ENCODE peak calls at places on chromosome 2, in four cellular contexts. One of them, this sample, is unnamed.

GRCh38 chr2:180520206-180520605 is 460.2 kb upstream of the UBE2E3 start:
- DNase-seq in iris pigment epithelial cell: no peak
- DNase-seq in activated CD8-positive, alpha-beta T cell treated with anti-CD3 and anti-CD28 coated beads for 36 hours: no peak
- DNase-seq in activated T-helper 1 cell treated with Interleukin-2 at 50 U/mL for 16 hours: no peak
- DNase-seq in this sample: no peak

GRCh38 chr2:38750793-38751042 is 443 bp downstream of the SRSF7 start:
- DNase-seq in iris pigment epithelial cell: peak
- DNase-seq in activated CD8-positive, alpha-beta T cell treated with anti-CD3 and anti-CD28 coated beads for 36 hours: peak
- DNase-seq in activated T-helper 1 cell treated with Interleukin-2 at 50 U/mL for 16 hours: peak
- DNase-seq in this sample: no peak

GRCh38 chr2:173555833-173556232 is 201.2 kb downstream of the CDCA7 start:
- DNase-seq in iris pigment epithelial cell: peak
- DNase-seq in activated CD8-positive, alpha-beta T cell treated with anti-CD3 and anti-CD28 coated beads for 36 hours: no peak
- DNase-seq in activated T-helper 1 cell treated with Interleukin-2 at 50 U/mL for 16 hours: no peak
- DNase-seq in this sample: no peak

GRCh38 chr2:8268172-8268783 is 413.6 kb upstream of the ID2 start:
- DNase-seq in iris pigment epithelial cell: no peak
- DNase-seq in activated CD8-positive, alpha-beta T cell treated with anti-CD3 and anti-CD28 coated beads for 36 hours: no peak
- DNase-seq in activated T-helper 1 cell treated with Interleukin-2 at 50 U/mL for 16 hours: no peak
- DNase-seq in this sample: no peak

GRCh38 chr2:173568054-173568453 is 213.4 kb downstream of the CDCA7 start:
- DNase-seq in iris pigment epithelial cell: peak
- DNase-seq in activated CD8-positive, alpha-beta T cell treated with anti-CD3 and anti-CD28 coated beads for 36 hours: peak
- DNase-seq in activated T-helper 1 cell treated with Interleukin-2 at 50 U/mL for 16 hours: no peak
- DNase-seq in this sample: no peak

GRCh38 chr2:99880148-99880983 is 262.0 kb downstream of the AFF3 start:
- DNase-seq in iris pigment epithelial cell: peak
- DNase-seq in activated CD8-positive, alpha-beta T cell treated with anti-CD3 and anti-CD28 coated beads for 36 hours: no peak
- DNase-seq in activated T-helper 1 cell treated with Interleukin-2 at 50 U/mL for 16 hours: no peak
- DNase-seq in this sample: no peak

GRCh38 chr2:27973592-27973991 is 83.1 kb downstream of the BABAM2 start:
- DNase-seq in iris pigment epithelial cell: peak
- DNase-seq in activated CD8-positive, alpha-beta T cell treated with anti-CD3 and anti-CD28 coated beads for 36 hours: no peak
- DNase-seq in activated T-helper 1 cell treated with Interleukin-2 at 50 U/mL for 16 hours: no peak
- DNase-seq in this sample: no peak

GRCh38 chr2:190501231-190501630 is 33.3 kb downstream of the NEMP2 start:
- DNase-seq in iris pigment epithelial cell: no peak
- DNase-seq in activated CD8-positive, alpha-beta T cell treated with anti-CD3 and anti-CD28 coated beads for 36 hours: no peak
- DNase-seq in activated T-helper 1 cell treated with Interleukin-2 at 50 U/mL for 16 hours: no peak
- DNase-seq in this sample: no peak

GRCh38 chr2:204019572-204020501 is 83.3 kb downstream of the ICOS start:
- DNase-seq in iris pigment epithelial cell: peak
- DNase-seq in activated CD8-positive, alpha-beta T cell treated with anti-CD3 and anti-CD28 coated beads for 36 hours: peak
- DNase-seq in activated T-helper 1 cell treated with Interleukin-2 at 50 U/mL for 16 hours: peak
- DNase-seq in this sample: peak

GRCh38 chr2:236715077-236715476 is 145.5 kb downstream of the ACKR3 start:
- DNase-seq in iris pigment epithelial cell: peak
- DNase-seq in activated CD8-positive, alpha-beta T cell treated with anti-CD3 and anti-CD28 coated beads for 36 hours: no peak
- DNase-seq in activated T-helper 1 cell treated with Interleukin-2 at 50 U/mL for 16 hours: no peak
- DNase-seq in this sample: no peak

This sample was measured in activated CD4-positive, alpha-beta T cell treated with anti-CD3 and anti-CD28 coated beads, Interleukin-2, amount 10 ng/mL, durations not matched to agents 24 days and 14 days.